ENCODE peak calls at places on chromosomes 4 and X, in ten cellular contexts. W is stimulated activated CD8-positive, alpha-beta memory T cell treated with anti-CD3 and anti-CD28 coated beads, Interleukin-4, amount 100 ng/mL, for 1 hour; M is NCI-H774; A is stimulated activated effector memory CD8-positive, alpha-beta T cell treated with anti-CD3 and anti-CD28 coated beads, Interleukin-12 subunit alpha, Interleukin-12 subunit beta, amount 100 ng/mL, for 72 hours; D is osteocyte; V is AG09319; Q is DND-41; O is central memory CD4-positive, alpha-beta T cell; P is CD8-positive, alpha-beta memory T cell; S is activated T-cell treated with anti-CD3 and anti-CD28 coated beads, Interleukin-2, amount 50 U/mL, for 72 hours. T is an unnamed sample.

GRCh38 chr4:114187592-114187991 is 208.1 kb upstream of the ARSJ start:
- DNase-seq in W (no peak), M (no peak), A (no peak), D (no peak), V (no peak), Q (no peak), O (no peak), P (no peak), S (no peak), T (no peak)

GRCh38 chr4:165967486-165967885 is 94.4 kb downstream of the TLL1 start:
- DNase-seq in W (no peak), M (no peak), A (no peak), D (no peak), V (no peak), Q (no peak), O (no peak), P (no peak), S (no peak), T (no peak)

GRCh38 chrX:49270249-49270921 is 792 bp downstream of the PPP1R3F start:
- DNase-seq in W (no peak), M (no peak), A (no peak), D (no peak), V (no peak), Q (no peak), O (no peak), P (no peak), S (no peak), T (no peak)

GRCh38 chr4:54482529-54482961 is 175.2 kb upstream of the KIT start:
- DNase-seq in W (no peak), M (no peak), A (no peak), D (no peak), V (no peak), Q (no peak), O (no peak), P (no peak), S (no peak), T (no peak)

GRCh38 chrX:123084797-123085196 is 99.3 kb upstream of the GRIA3 start:
- DNase-seq in W (no peak), M (no peak), A (no peak), D (no peak), V (no peak), Q (no peak), O (no peak), P (no peak), S (no peak), T (no peak)

GRCh38 chrX:71214604-71215334 is 8.3 kb upstream of the GJB1 start:
- DNase-seq in W (no peak), M (no peak), A (no peak), D (no peak), V (no peak), Q (no peak), O (no peak), P (no peak), S (no peak), T (no peak)

GRCh38 chr4:183318656-183319055 is 1.4 kb downstream of the CLDN22 start:
- DNase-seq in W (no peak), M (no peak), A (no peak), D (no peak), V (no peak), Q (no peak), O (no peak), P (no peak), S (no peak), T (no peak)

GRCh38 chr4:22897520-22898108 is 204.9 kb downstream of the GBA3 start:
- DNase-seq in W (no peak), M (peak), A (no peak), D (no peak), V (peak), Q (peak), O (no peak), P (no peak), S (peak), T (no peak)

GRCh38 chrX:18674788-18675735 is 3.2 kb upstream of the RS1 start:
- DNase-seq in W (peak), M (peak), A (peak), D (peak), V (peak), Q (peak), O (peak), P (peak), S (peak), T (peak)

GRCh38 chr4:55123791-55124190 is 1.6 kb downstream of the KDR start:
- DNase-seq in W (no peak), M (no peak), A (no peak), D (no peak), V (no peak), Q (no peak), O (no peak), P (no peak), S (no peak), T (no peak)

GRCh38 chr4:139790291-139790690 is 124.7 kb downstream of the MGST2 start:
- DNase-seq in W (no peak), M (no peak), A (no peak), D (no peak), V (no peak), Q (no peak), O (no peak), P (no peak), S (no peak), T (no peak)

GRCh38 chrX:120120223-120120622 is 4.5 kb upstream of the RHOXF1 start:
- DNase-seq in W (no peak), M (no peak), A (no peak), D (no peak), V (no peak), Q (no peak), O (no peak), P (no peak), S (no peak), T (no peak)

GRCh38 chr4:185265942-185266341 is 56.5 kb downstream of the SNX25 start:
- DNase-seq in W (no peak), M (no peak), A (no peak), D (no peak), V (no peak), Q (no peak), O (peak), P (no peak), S (no peak), T (no peak)

GRCh38 chr4:142818009-142818408 is 28.1 kb downstream of the INPP4B start:
- DNase-seq in W (no peak), M (no peak), A (no peak), D (no peak), V (no peak), Q (no peak), O (no peak), P (no peak), S (no peak), T (no peak)

GRCh38 chr4:38188631-38189101 is 228.5 kb downstream of the PTTG2 start:
- DNase-seq in W (no peak), M (no peak), A (no peak), D (no peak), V (no peak), Q (no peak), O (no peak), P (no peak), S (no peak), T (no peak)

GRCh38 chr4:54378461-54378860 is 149.4 kb downstream of the PDGFRA start:
- DNase-seq in W (no peak), M (no peak), A (no peak), D (no peak), V (no peak), Q (no peak), O (no peak), P (no peak), S (no peak), T (no peak)

GRCh38 chr4:40995850-40996249 is 218.5 kb downstream of the APBB2 start:
- DNase-seq in W (no peak), M (no peak), A (no peak), D (no peak), V (no peak), Q (no peak), O (no peak), P (no peak), S (no peak), T (no peak)

GRCh38 chr4:98293089-98293887 is 32.1 kb downstream of the RAP1GDS1 start:
- DNase-seq in W (no peak), M (no peak), A (no peak), D (no peak), V (no peak), Q (no peak), O (no peak), P (no peak), S (peak), T (peak)

GRCh38 chr4:79528241-79528706 is 120.2 kb upstream of the GK2 start:
- DNase-seq in W (no peak), M (no peak), A (no peak), D (no peak), V (no peak), Q (peak), O (no peak), P (no peak), S (peak), T (no peak)

T was measured in substantia nigra.